ENCODE peak calls at places on chromosome 9, in six cellular contexts. One of them, this sample, is unnamed.
A peak's percentile ranks its signal among the peaks of the same experiment; 100 is the strongest.

GRCh38 chr9:4318741-4319140 is 18.9 kb upstream of the GLIS3 start:
- DNase-seq in testis: no peak
- DNase-seq in endodermal cell: no peak
- DNase-seq in adrenal gland: no peak
- DNase-seq in SK-N-SH: no peak
- DNase-seq in WERI-Rb-1: no peak
- DNase-seq in this sample: no peak

GRCh38 chr9:132020845-132021510 is 58.7 kb downstream of the MED27 start:
- DNase-seq in testis: no peak
- DNase-seq in adrenal gland: no peak
- DNase-seq in SK-N-SH: no peak
- DNase-seq in WERI-Rb-1: no peak
- DNase-seq in endodermal cell: no peak
- DNase-seq in this sample: no peak

GRCh38 chr9:114372971-114373591 is 14.7 kb downstream of the AKNA start:
- DNase-seq in testis: peak; percentile 42
- DNase-seq in adrenal gland: no peak
- DNase-seq in endodermal cell: no peak
- DNase-seq in WERI-Rb-1: no peak
- DNase-seq in SK-N-SH: no peak
- DNase-seq in this sample: peak; percentile 98

GRCh38 chr9:9352877-9353481 is 1259.8 kb downstream of the PTPRD start:
- DNase-seq in adrenal gland: no peak
- DNase-seq in testis: peak; percentile 45
- DNase-seq in endodermal cell: no peak
- DNase-seq in SK-N-SH: no peak
- DNase-seq in WERI-Rb-1: no peak
- DNase-seq in this sample: no peak

GRCh38 chr9:86655147-86655546 is 292.2 kb downstream of the GAS1 start:
- DNase-seq in SK-N-SH: no peak
- DNase-seq in adrenal gland: no peak
- DNase-seq in testis: no peak
- DNase-seq in WERI-Rb-1: no peak
- DNase-seq in endodermal cell: no peak
- DNase-seq in this sample: no peak

GRCh38 chr9:129241725-129242124 is 63.7 kb upstream of the IER5L start:
- DNase-seq in WERI-Rb-1: no peak
- DNase-seq in adrenal gland: no peak
- DNase-seq in SK-N-SH: no peak
- DNase-seq in testis: no peak
- DNase-seq in endodermal cell: no peak
- DNase-seq in this sample: peak; percentile 56

GRCh38 chr9:137665226-137665625 is 46.4 kb downstream of the EHMT1 start:
- DNase-seq in endodermal cell: no peak
- DNase-seq in SK-N-SH: no peak
- DNase-seq in adrenal gland: no peak
- DNase-seq in WERI-Rb-1: no peak
- DNase-seq in testis: no peak
- DNase-seq in this sample: no peak

GRCh38 chr9:130857864-130858730 is 23.0 kb downstream of the ABL1 start:
- DNase-seq in endodermal cell: no peak
- DNase-seq in adrenal gland: no peak
- DNase-seq in WERI-Rb-1: no peak
- DNase-seq in testis: no peak
- DNase-seq in SK-N-SH: no peak
- DNase-seq in this sample: no peak

GRCh38 chr9:37977851-37978250 is 73.9 kb upstream of the SLC25A51 start:
- DNase-seq in WERI-Rb-1: no peak
- DNase-seq in endodermal cell: no peak
- DNase-seq in testis: no peak
- DNase-seq in SK-N-SH: peak; percentile 67
- DNase-seq in adrenal gland: no peak
- DNase-seq in this sample: no peak

GRCh38 chr9:96457266-96457665 is 7.3 kb downstream of the HABP4 start:
- DNase-seq in endodermal cell: no peak
- DNase-seq in adrenal gland: no peak
- DNase-seq in testis: no peak
- DNase-seq in SK-N-SH: no peak
- DNase-seq in WERI-Rb-1: no peak
- DNase-seq in this sample: no peak

GRCh38 chr9:93098236-93098946 is 2.4 kb downstream of the CARD19 start:
- DNase-seq in testis: peak; percentile 79
- DNase-seq in SK-N-SH: peak; percentile 58
- DNase-seq in WERI-Rb-1: no peak
- DNase-seq in endodermal cell: peak; percentile 42
- DNase-seq in adrenal gland: peak; percentile 90
- DNase-seq in this sample: peak; percentile 96

GRCh38 chr9:116877072-116877471 is 190.0 kb downstream of the TRIM32 start:
- DNase-seq in endodermal cell: no peak
- DNase-seq in testis: no peak
- DNase-seq in SK-N-SH: no peak
- DNase-seq in WERI-Rb-1: no peak
- DNase-seq in adrenal gland: no peak
- DNase-seq in this sample: no peak

GRCh38 chr9:109319631-109320233 is 1.1 kb downstream of the EPB41L4B start:
- DNase-seq in WERI-Rb-1: peak; percentile 42
- DNase-seq in testis: no peak
- DNase-seq in SK-N-SH: peak; percentile 64
- DNase-seq in endodermal cell: peak; percentile 66
- DNase-seq in adrenal gland: peak; percentile 46
- DNase-seq in this sample: no peak

GRCh38 chr9:93116049-93116961 is 17.7 kb downstream of the NINJ1 start:
- DNase-seq in testis: peak; percentile 61
- DNase-seq in WERI-Rb-1: no peak
- DNase-seq in adrenal gland: peak; percentile 87
- DNase-seq in endodermal cell: peak; percentile 62
- DNase-seq in SK-N-SH: no peak
- DNase-seq in this sample: peak; percentile 93

GRCh38 chr9:135415586-135415985 is 64.0 kb upstream of the PPP1R26 start:
- DNase-seq in SK-N-SH: no peak
- DNase-seq in endodermal cell: no peak
- DNase-seq in testis: no peak
- DNase-seq in WERI-Rb-1: no peak
- DNase-seq in adrenal gland: no peak
- DNase-seq in this sample: no peak

GRCh38 chr9:127446720-127447415 is 4.3 kb downstream of the RPL12 start:
- DNase-seq in testis: no peak
- DNase-seq in endodermal cell: no peak
- DNase-seq in SK-N-SH: no peak
- DNase-seq in adrenal gland: no peak
- DNase-seq in WERI-Rb-1: no peak
- DNase-seq in this sample: no peak

GRCh38 chr9:107394264-107394663 is 95.3 kb downstream of the KLF4 start:
- DNase-seq in WERI-Rb-1: no peak
- DNase-seq in adrenal gland: no peak
- DNase-seq in testis: no peak
- DNase-seq in SK-N-SH: no peak
- DNase-seq in endodermal cell: no peak
- DNase-seq in this sample: no peak

GRCh38 chr9:120336021-120336752 is 243.8 kb downstream of the CDK5RAP2 start:
- DNase-seq in SK-N-SH: no peak
- DNase-seq in WERI-Rb-1: peak; percentile 28
- DNase-seq in testis: no peak
- DNase-seq in adrenal gland: no peak
- DNase-seq in endodermal cell: no peak
- DNase-seq in this sample: no peak

GRCh38 chr9:104078596-104078995 is 15.5 kb upstream of the SMC2 start:
- DNase-seq in endodermal cell: no peak
- DNase-seq in testis: no peak
- DNase-seq in WERI-Rb-1: no peak
- DNase-seq in SK-N-SH: no peak
- DNase-seq in adrenal gland: no peak
- DNase-seq in this sample: no peak

GRCh38 chr9:4147476-4148214 is 152.2 kb downstream of the GLIS3 start:
- DNase-seq in endodermal cell: peak; percentile 57
- DNase-seq in testis: peak; percentile 21
- DNase-seq in adrenal gland: no peak
- DNase-seq in SK-N-SH: no peak
- DNase-seq in WERI-Rb-1: no peak
- DNase-seq in this sample: no peak

GRCh38 chr9:84899326-84899725 is 229.8 kb downstream of the NTRK2 start:
- DNase-seq in SK-N-SH: no peak
- DNase-seq in endodermal cell: no peak
- DNase-seq in testis: no peak
- DNase-seq in adrenal gland: no peak
- DNase-seq in WERI-Rb-1: no peak
- DNase-seq in this sample: no peak

GRCh38 chr9:82273121-82273520 is 284.5 kb downstream of the SPATA31D1 start:
- DNase-seq in endodermal cell: no peak
- DNase-seq in SK-N-SH: no peak
- DNase-seq in WERI-Rb-1: no peak
- DNase-seq in testis: no peak
- DNase-seq in adrenal gland: no peak
- DNase-seq in this sample: no peak

GRCh38 chr9:114820776-114821501 is 15.1 kb upstream of the TNFSF15 start:
- DNase-seq in SK-N-SH: no peak
- DNase-seq in WERI-Rb-1: no peak
- DNase-seq in testis: no peak
- DNase-seq in adrenal gland: no peak
- DNase-seq in endodermal cell: no peak
- DNase-seq in this sample: no peak

GRCh38 chr9:120711841-120712538 is 2.3 kb downstream of the MEGF9 start:
- DNase-seq in SK-N-SH: no peak
- DNase-seq in testis: no peak
- DNase-seq in adrenal gland: no peak
- DNase-seq in endodermal cell: no peak
- DNase-seq in WERI-Rb-1: no peak
- DNase-seq in this sample: no peak

DNA sequence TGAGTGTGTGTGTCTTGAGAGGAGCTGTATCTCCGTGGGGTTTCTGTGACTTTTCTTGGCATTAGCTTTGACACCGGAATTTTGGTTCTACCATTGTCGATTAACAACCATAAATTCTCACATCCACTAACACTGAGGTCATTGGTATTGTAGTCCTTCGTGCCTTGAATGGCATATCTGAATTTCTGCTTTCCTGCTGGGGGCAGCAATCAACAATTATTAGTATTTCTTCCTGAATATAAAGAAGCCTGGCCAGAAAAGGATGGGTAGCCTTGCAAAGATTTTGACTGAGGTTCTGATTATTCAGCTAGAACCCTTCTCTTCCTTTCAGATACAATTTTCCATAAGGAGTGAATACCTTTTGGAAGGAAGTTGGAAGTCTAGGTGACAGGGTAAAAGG is 33.5 kb upstream of the SHOC1 start:
- DNase-seq in SK-N-SH: no peak
- DNase-seq in testis: no peak
- DNase-seq in endodermal cell: no peak
- DNase-seq in adrenal gland: no peak
- DNase-seq in WERI-Rb-1: no peak
- DNase-seq in this sample: no peak
- TF ChIP-seq CTCF in SK-N-SH: peak; percentile 27
- TF ChIP-seq CTCF in testis: no peak
- TF ChIP-seq CTCF in endodermal cell: no peak
- TF ChIP-seq CTCF in adrenal gland: peak; percentile 15
- TF ChIP-seq CTCF in WERI-Rb-1: no peak
- TF ChIP-seq CTCF in this sample: no peak

DNA sequence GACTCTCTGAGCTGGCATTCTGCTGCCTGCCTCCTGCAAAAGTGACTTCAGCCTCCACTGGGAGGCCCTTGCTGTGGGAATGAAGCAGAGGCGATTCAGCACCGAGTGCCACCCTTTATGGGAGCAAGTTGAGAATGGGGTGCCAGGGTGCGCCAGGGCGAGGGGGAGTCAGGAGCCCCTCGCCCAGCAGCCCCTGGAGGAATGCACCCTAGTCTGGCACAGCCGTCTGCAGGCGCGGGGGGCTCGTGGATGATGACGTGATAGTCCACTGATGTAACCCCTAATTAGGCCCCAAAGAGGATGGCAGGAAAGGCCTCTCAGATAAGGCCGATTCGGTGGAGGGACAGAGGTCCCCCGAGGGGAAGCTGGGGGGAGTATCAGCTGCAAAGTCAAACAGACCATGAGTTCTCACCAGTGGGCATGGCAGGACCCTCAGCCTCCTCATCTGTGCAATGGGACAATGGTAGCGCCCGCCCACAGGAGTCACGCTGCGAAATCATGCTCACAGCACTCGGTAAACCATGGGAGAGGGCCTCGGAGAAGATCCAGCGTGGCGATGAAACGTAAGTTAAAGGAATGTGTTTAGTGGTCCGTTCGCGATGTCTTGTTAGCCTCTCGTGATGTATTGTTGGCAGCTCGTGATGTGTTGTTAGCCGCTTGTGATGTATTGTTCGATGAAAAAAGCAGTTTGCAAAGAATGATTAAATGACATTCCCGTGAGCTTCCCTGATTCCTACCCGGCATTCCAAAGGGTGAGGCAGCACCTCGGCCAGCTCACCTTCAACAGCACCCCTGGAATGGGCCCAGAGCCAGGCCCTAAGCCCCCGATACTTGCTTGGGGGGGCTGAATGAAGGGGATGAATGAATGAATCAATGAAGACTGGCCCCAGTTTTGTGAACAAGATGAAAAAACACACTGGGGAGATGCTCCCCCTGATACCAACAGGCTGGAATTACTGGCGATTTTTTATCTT is 49.7 kb upstream of the NOTCH1 start:
- DNase-seq in adrenal gland: no peak
- DNase-seq in WERI-Rb-1: no peak
- DNase-seq in testis: no peak
- DNase-seq in endodermal cell: no peak
- DNase-seq in SK-N-SH: no peak
- DNase-seq in this sample: no peak
- H3K27ac ChIP-seq in adrenal gland: no peak overlapping the region
- H3K27ac ChIP-seq in WERI-Rb-1: no peak overlapping the region
- H3K27ac ChIP-seq in testis: peak overlapping the region; percentile 41
- H3K27ac ChIP-seq in endodermal cell: peak overlapping the region; percentile 92
- H3K27ac ChIP-seq in SK-N-SH: no peak overlapping the region
- H3K27ac ChIP-seq in this sample: no peak overlapping the region

GRCh38 chr9:35506359-35506758 is 16.4 kb downstream of the RUSC2 start:
- DNase-seq in endodermal cell: no peak
- DNase-seq in adrenal gland: no peak
- DNase-seq in SK-N-SH: no peak
- DNase-seq in WERI-Rb-1: no peak
- DNase-seq in testis: no peak
- DNase-seq in this sample: no peak

GRCh38 chr9:35511453-35511852 is 21.5 kb downstream of the RUSC2 start:
- DNase-seq in adrenal gland: no peak
- DNase-seq in WERI-Rb-1: no peak
- DNase-seq in endodermal cell: no peak
- DNase-seq in testis: no peak
- DNase-seq in SK-N-SH: no peak
- DNase-seq in this sample: no peak

GRCh38 chr9:35510366-35510744 is 20.4 kb downstream of the RUSC2 start:
- DNase-seq in SK-N-SH: no peak
- DNase-seq in endodermal cell: no peak
- DNase-seq in testis: no peak
- DNase-seq in adrenal gland: no peak
- DNase-seq in WERI-Rb-1: no peak
- DNase-seq in this sample: no peak

GRCh38 chr9:35508069-35508468 is 18.2 kb downstream of the RUSC2 start:
- DNase-seq in testis: no peak
- DNase-seq in endodermal cell: no peak
- DNase-seq in SK-N-SH: no peak
- DNase-seq in adrenal gland: no peak
- DNase-seq in WERI-Rb-1: no peak
- DNase-seq in this sample: no peak

GRCh38 chr9:35510745-35511428 is 21.0 kb downstream of the RUSC2 start:
- DNase-seq in WERI-Rb-1: no peak
- DNase-seq in adrenal gland: peak; percentile 50
- DNase-seq in testis: peak; percentile 64
- DNase-seq in endodermal cell: no peak
- DNase-seq in SK-N-SH: no peak
- DNase-seq in this sample: no peak
- TF ChIP-seq CTCF in WERI-Rb-1: no peak
- TF ChIP-seq CTCF in adrenal gland: peak; percentile 38
- TF ChIP-seq CTCF in testis: no peak
- TF ChIP-seq CTCF in endodermal cell: no peak
- TF ChIP-seq CTCF in SK-N-SH: peak; percentile 46
- TF ChIP-seq CTCF in this sample: no peak

GRCh38 chr9:34502471-34503335 is 20.1 kb downstream of the ENHO start:
- DNase-seq in adrenal gland: no peak
- DNase-seq in endodermal cell: no peak
- DNase-seq in WERI-Rb-1: no peak
- DNase-seq in SK-N-SH: no peak
- DNase-seq in testis: peak; percentile 64
- DNase-seq in this sample: no peak
- H3K27ac ChIP-seq in adrenal gland: no peak overlapping the region
- H3K27ac ChIP-seq in endodermal cell: no peak overlapping the region
- H3K27ac ChIP-seq in WERI-Rb-1: no peak overlapping the region
- H3K27ac ChIP-seq in SK-N-SH: no peak overlapping the region
- H3K27ac ChIP-seq in testis: no peak overlapping the region
- H3K27ac ChIP-seq in this sample: no peak overlapping the region